ENCODE peak calls at places on chromosomes 16 and 17, in six cellular contexts. E is BE2C, T is AG04449, W is OCI-LY7, A is AG10803, O is left ventricle myocardium inferior. X is an unnamed sample.

GRCh38 chr16:49652441-49653175 is 203.3 kb downstream of the ZNF423 start:
- DNase-seq in T (peak; percentile 44), A (peak; percentile 63), W (no peak), E (no peak), O (peak; percentile 67), X (no peak)

GRCh38 chr16:19274178-19274797 is 11.2 kb upstream of the CLEC19A start:
- DNase-seq in A (no peak), T (no peak), W (no peak), O (no peak), E (no peak), X (no peak)

GRCh38 chr17:81036128-81036891 is 1.4 kb downstream of the BAIAP2 start:
- DNase-seq in W (no peak), T (no peak), A (no peak), E (peak; percentile 52), O (no peak), X (no peak)

GRCh38 chr17:37752482-37752881 is 7.6 kb upstream of the HNF1B start:
- DNase-seq in O (no peak), E (no peak), T (peak; percentile 72), A (peak; percentile 79), W (no peak), X (no peak)

GRCh38 chr17:61454932-61455753 is 2.9 kb downstream of the TBX4 start:
- DNase-seq in O (no peak), W (no peak), A (no peak), E (no peak), T (no peak), X (no peak)

GRCh38 chr17:80260791-80261158 is at the start of gene RNF213:
- DNase-seq in O (peak; percentile 62), E (peak; percentile 74), T (no peak), A (peak; percentile 25), W (peak; percentile 88), X (peak; percentile 89)

GRCh38 chr17:3751836-3752235 is 28.1 kb downstream of the HASPIN start:
- DNase-seq in O (no peak), E (no peak), T (no peak), W (no peak), A (no peak), X (no peak)

GRCh38 chr16:31010539-31010938 is at the start of gene STX1B:
- DNase-seq in A (peak; percentile 18), O (no peak), E (peak; percentile 67), W (no peak), T (no peak), X (no peak)

GRCh38 chr17:36034127-36034526 is 16.4 kb upstream of the CCL23 start:
- DNase-seq in W (no peak), O (no peak), E (no peak), T (no peak), A (no peak), X (no peak)

GRCh38 chr16:8716592-8716991 is 42.2 kb downstream of the ABAT start:
- DNase-seq in O (no peak), E (no peak), A (no peak), W (no peak), T (no peak), X (no peak)
- TF ChIP-seq CTCF in O (no peak), E (no peak), A (no peak), W (no peak), T (no peak), X (no peak)

GRCh38 chr16:71364306-71364705 is 5.8 kb downstream of the CALB2 start:
- DNase-seq in E (no peak), A (no peak), W (no peak), O (no peak), T (no peak), X (no peak)

GRCh38 chr16:71357681-71358080 is 842 bp upstream of the CALB2 start:
- DNase-seq in W (no peak), T (no peak), O (no peak), E (no peak), A (no peak), X (no peak)

GRCh38 chr16:71359431-71359830 is 908 bp downstream of the CALB2 start:
- DNase-seq in O (no peak), T (no peak), W (no peak), E (no peak), A (no peak), X (no peak)

GRCh38 chr16:71358464-71359031 is at the start of gene CALB2:
- DNase-seq in W (peak; percentile 42), E (peak; percentile 77), A (peak; percentile 42), T (no peak), O (peak; percentile 65), X (peak; percentile 92)

GRCh38 chr16:71360378-71360777 is 1.9 kb downstream of the CALB2 start:
- DNase-seq in A (peak; percentile 96), O (no peak), E (no peak), W (no peak), T (peak; percentile 74), X (no peak)
- TF ChIP-seq CTCF in A (no peak), O (no peak), E (no peak), W (no peak), T (no peak), X (no peak)

GRCh38 chr16:21554795-21555585 is 44.4 kb upstream of the METTL9 start:
- DNase-seq in T (no peak), W (peak; percentile 100), O (peak; percentile 90), E (peak; percentile 92), A (peak; percentile 70), X (peak; percentile 98)
- TF ChIP-seq CTCF in T (peak; percentile 99), W (peak; percentile 99), O (peak; percentile 100), E (peak; percentile 98), A (peak; percentile 97), X (peak; percentile 94)

GRCh38 chr16:56270828-56271227 is 79.5 kb downstream of the GNAO1 start:
- DNase-seq in E (no peak), O (no peak), W (no peak), T (no peak), A (no peak), X (no peak)
- TF ChIP-seq CTCF in E (no peak), O (no peak), W (no peak), T (no peak), A (no peak), X (no peak)

GRCh38 chr17:17496189-17497064 is at the start of gene RASD1:
- DNase-seq in A (peak; percentile 87), T (no peak), W (peak; percentile 75), O (peak; percentile 93), E (peak; percentile 78), X (peak; percentile 97)
- TF ChIP-seq CTCF in A (peak; percentile 32), T (peak; percentile 79), W (peak; percentile 83), O (peak; percentile 98), E (peak; percentile 34), X (peak; percentile 99)

DNA sequence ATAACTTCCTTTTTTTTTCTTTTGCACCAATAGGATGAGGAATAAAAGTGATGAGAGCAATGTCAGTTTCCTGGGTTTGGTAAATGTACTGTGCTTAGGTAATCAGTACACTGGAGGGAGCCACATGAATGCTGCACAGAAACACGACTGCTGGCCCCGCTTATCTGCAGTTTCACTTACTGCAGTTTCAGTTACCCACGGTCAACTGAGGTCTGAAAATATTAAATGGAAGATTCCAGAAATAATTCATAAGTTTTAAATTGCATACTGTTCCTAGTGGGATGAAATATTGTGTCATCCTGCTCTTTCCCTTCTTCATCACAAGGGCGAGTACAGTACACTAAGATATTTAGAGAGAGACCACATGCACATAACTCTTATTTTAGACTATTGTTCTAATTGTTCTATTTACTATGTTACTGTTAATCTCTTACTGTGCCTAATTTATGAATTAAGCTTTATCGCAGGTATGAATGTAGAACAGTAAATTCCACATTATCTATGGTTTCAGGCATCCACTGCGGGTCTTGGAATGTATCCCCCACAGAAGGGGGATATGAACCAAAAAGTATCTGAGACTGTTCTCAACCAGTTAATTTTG is 6.4 kb upstream of the LGALS3BP start:
- DNase-seq in T (no peak), W (peak; percentile 47), A (peak; percentile 43), O (no peak), E (no peak), X (no peak)
- TF ChIP-seq CTCF in T (no peak), W (peak; percentile 64), A (peak; percentile 39), O (peak; percentile 61), E (peak; percentile 60), X (peak; percentile 12)

GRCh38 chr17:43085489-43085888 is 39.7 kb downstream of the BRCA1 start:
- DNase-seq in T (no peak), W (no peak), E (no peak), O (no peak), A (no peak), X (no peak)
- TF ChIP-seq CTCF in T (no peak), W (no peak), E (no peak), O (no peak), A (no peak), X (no peak)

DNA sequence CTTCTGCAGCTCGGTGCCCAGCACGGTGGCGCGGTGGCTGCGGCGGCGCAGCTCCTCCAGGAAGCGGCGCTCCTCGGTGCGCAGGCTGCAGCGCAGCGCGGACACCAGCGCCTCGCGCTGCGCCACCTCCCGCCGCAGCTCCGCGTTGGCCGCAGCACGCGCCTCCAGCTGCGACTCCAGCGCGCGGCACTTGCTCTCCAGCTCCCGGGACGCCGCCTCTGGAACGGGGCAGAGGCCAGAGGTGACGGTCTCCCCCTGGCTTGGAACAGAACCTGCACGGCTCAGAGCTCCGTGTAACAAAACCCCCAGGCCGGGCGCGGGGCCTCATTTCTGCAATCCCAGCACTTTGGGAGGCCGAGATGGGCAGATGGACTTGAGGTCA is 13.2 kb upstream of the CLUH start:
- DNase-seq in E (no peak), T (no peak), A (peak; percentile 25), W (no peak), O (no peak), X (peak; percentile 66)
- TF ChIP-seq CTCF in E (no peak), T (no peak), A (no peak), W (no peak), O (peak; percentile 37), X (no peak)

X was measured in GM13976.